ENCODE peak calls at places on chromosomes 16 and 17, in five cellular contexts. One of them, this sample, is unnamed.

GRCh38 chr16:1331712-1332617 is 1.5 kb upstream of the BAIAP3 start:
- DNase-seq in mesenchymal stem cell: peak
- DNase-seq in neuronal stem cell: no peak
- DNase-seq in trophoblast cell: peak
- DNase-seq in H9: peak
- DNase-seq in this sample: peak

GRCh38 chr16:48369765-48370164 is 15.4 kb downstream of the SIAH1 start:
- DNase-seq in trophoblast cell: no peak
- DNase-seq in H9: no peak
- DNase-seq in neuronal stem cell: no peak
- DNase-seq in mesenchymal stem cell: no peak
- DNase-seq in this sample: no peak

GRCh38 chr16:73010150-73010676 is 37.7 kb downstream of the ZFHX3 start:
- DNase-seq in neuronal stem cell: no peak
- DNase-seq in trophoblast cell: no peak
- DNase-seq in H9: no peak
- DNase-seq in mesenchymal stem cell: no peak
- DNase-seq in this sample: no peak

GRCh38 chr17:50146230-50146926 is 4.1 kb downstream of the PPP1R9B start:
- DNase-seq in H9: no peak
- DNase-seq in neuronal stem cell: no peak
- DNase-seq in trophoblast cell: no peak
- DNase-seq in mesenchymal stem cell: no peak
- DNase-seq in this sample: no peak

GRCh38 chr16:67504190-67505021 is 21.1 kb upstream of the AGRP start:
- DNase-seq in trophoblast cell: no peak
- DNase-seq in H9: no peak
- DNase-seq in mesenchymal stem cell: no peak
- DNase-seq in neuronal stem cell: no peak
- DNase-seq in this sample: no peak

GRCh38 chr17:59763861-59764260 is 56.4 kb downstream of the VMP1 start:
- DNase-seq in H9: no peak
- DNase-seq in mesenchymal stem cell: peak
- DNase-seq in neuronal stem cell: no peak
- DNase-seq in trophoblast cell: no peak
- DNase-seq in this sample: no peak

GRCh38 chr16:56983211-56983751 is 6.1 kb upstream of the NLRC5 start:
- DNase-seq in neuronal stem cell: no peak
- DNase-seq in mesenchymal stem cell: no peak
- DNase-seq in H9: no peak
- DNase-seq in trophoblast cell: no peak
- DNase-seq in this sample: no peak

GRCh38 chr16:69412287-69412686 is 12.1 kb upstream of the CYB5B start:
- DNase-seq in neuronal stem cell: no peak
- DNase-seq in trophoblast cell: no peak
- DNase-seq in H9: no peak
- DNase-seq in mesenchymal stem cell: no peak
- DNase-seq in this sample: no peak

GRCh38 chr17:68161644-68162428 is 86.0 kb upstream of the AMZ2 start:
- DNase-seq in neuronal stem cell: no peak
- DNase-seq in trophoblast cell: no peak
- DNase-seq in mesenchymal stem cell: no peak
- DNase-seq in H9: no peak
- DNase-seq in this sample: no peak

GRCh38 chr16:10552998-10553491 is 27.4 kb downstream of the EMP2 start:
- DNase-seq in H9: peak
- DNase-seq in mesenchymal stem cell: no peak
- DNase-seq in neuronal stem cell: no peak
- DNase-seq in trophoblast cell: peak
- DNase-seq in this sample: no peak

GRCh38 chr17:73644145-73645049 is at the start of gene SDK2:
- DNase-seq in H9: no peak
- DNase-seq in neuronal stem cell: peak
- DNase-seq in trophoblast cell: no peak
- DNase-seq in mesenchymal stem cell: peak
- DNase-seq in this sample: peak

GRCh38 chr16:270381-271255 is 5.1 kb downstream of the RGS11 start:
- DNase-seq in neuronal stem cell: no peak
- DNase-seq in mesenchymal stem cell: no peak
- DNase-seq in trophoblast cell: no peak
- DNase-seq in H9: peak
- DNase-seq in this sample: no peak

DNA sequence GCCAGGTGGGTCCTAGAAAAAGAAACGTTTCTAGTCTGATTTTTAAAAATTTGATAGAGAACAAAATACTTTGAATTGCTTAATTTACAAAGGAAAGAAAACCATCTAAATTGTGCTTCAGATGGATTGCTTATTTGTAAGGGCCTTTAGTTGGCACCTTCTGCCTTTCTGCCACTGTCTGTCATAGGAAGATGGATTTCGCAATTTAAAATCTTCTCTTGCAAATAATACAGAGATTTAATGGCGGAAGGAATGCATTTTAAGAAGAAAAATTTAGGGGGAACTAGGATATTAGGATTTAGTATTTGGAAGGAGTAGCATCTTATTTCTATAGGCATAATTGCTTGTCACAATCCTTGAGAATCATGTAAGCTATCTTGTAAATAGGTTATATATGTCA is 175.5 kb upstream of the RBL2 start:
- DNase-seq in neuronal stem cell: no peak
- DNase-seq in trophoblast cell: no peak
- DNase-seq in H9: no peak
- DNase-seq in mesenchymal stem cell: no peak
- DNase-seq in this sample: no peak
- H2BK12ac ChIP-seq in neuronal stem cell: no peak
- H2BK12ac ChIP-seq in trophoblast cell: no peak
- H2BK12ac ChIP-seq in H9: no peak
- H2BK12ac ChIP-seq in mesenchymal stem cell: no peak
- H2BK12ac ChIP-seq in this sample: no peak

GRCh38 chr17:17497845-17498520 is 1.8 kb upstream of the RASD1 start:
- DNase-seq in trophoblast cell: no peak
- DNase-seq in neuronal stem cell: no peak
- DNase-seq in mesenchymal stem cell: no peak
- DNase-seq in H9: peak
- DNase-seq in this sample: no peak
- H2BK12ac ChIP-seq in trophoblast cell: no peak
- H2BK12ac ChIP-seq in neuronal stem cell: peak
- H2BK12ac ChIP-seq in mesenchymal stem cell: no peak
- H2BK12ac ChIP-seq in H9: no peak
- H2BK12ac ChIP-seq in this sample: peak

GRCh38 chr17:43349142-43349541 is 49.7 kb upstream of the ARL4D start:
- DNase-seq in mesenchymal stem cell: no peak
- DNase-seq in H9: no peak
- DNase-seq in trophoblast cell: no peak
- DNase-seq in neuronal stem cell: no peak
- DNase-seq in this sample: no peak
- H2BK12ac ChIP-seq in mesenchymal stem cell: no peak
- H2BK12ac ChIP-seq in H9: no peak
- H2BK12ac ChIP-seq in trophoblast cell: no peak
- H2BK12ac ChIP-seq in neuronal stem cell: no peak
- H2BK12ac ChIP-seq in this sample: no peak

DNA sequence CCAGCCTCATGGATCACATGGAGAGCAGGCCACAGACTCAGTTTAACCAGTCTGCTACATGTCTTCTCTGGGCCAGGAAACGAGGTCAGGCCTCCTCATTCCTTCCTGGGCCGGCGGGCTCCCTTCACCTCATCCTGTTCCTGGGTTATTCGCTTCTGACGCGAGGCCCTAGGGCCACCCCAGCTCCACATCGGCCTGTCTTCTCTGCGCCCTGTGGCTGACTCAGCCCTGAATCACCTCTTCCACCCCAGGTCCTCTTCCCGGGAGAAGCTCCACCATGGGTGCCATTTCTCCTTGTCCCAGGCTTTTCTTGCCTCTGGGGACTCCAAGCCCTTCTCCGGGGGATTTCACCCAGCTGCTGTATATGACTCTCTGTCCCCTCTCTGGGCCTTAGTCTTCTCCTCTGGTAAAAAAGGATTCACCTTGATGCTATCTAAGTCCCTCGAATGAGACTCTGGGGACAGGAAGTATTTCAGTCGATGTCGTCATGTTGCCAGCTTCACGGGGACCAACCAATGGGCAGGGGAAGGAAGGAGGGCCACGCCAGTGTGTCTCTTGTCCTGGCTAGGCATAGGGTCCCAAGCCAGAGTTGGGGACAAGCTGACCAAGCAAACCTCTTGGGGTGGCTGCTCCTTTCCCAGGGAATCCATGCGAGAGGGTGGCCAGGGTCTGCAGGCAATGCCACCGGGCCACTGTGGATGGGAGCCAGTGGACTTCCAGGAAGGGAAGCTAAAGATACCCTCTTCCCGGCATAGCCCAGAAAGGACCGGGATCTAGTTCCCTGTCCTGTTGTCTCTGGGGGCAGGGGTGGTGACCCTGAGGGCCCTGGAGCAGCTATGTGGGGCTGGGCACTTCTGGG is 58.7 kb downstream of the SOCS3 start:
- DNase-seq in mesenchymal stem cell: peak
- DNase-seq in neuronal stem cell: no peak
- DNase-seq in trophoblast cell: no peak
- DNase-seq in H9: no peak
- DNase-seq in this sample: no peak
- H2BK12ac ChIP-seq in mesenchymal stem cell: peak
- H2BK12ac ChIP-seq in neuronal stem cell: peak
- H2BK12ac ChIP-seq in trophoblast cell: no peak
- H2BK12ac ChIP-seq in H9: no peak
- H2BK12ac ChIP-seq in this sample: no peak

GRCh38 chr16:24135624-24136296 is 120.4 kb upstream of the CACNG3 start:
- DNase-seq in trophoblast cell: no peak
- DNase-seq in mesenchymal stem cell: no peak
- DNase-seq in neuronal stem cell: no peak
- DNase-seq in H9: peak
- DNase-seq in this sample: no peak
- H2BK12ac ChIP-seq in trophoblast cell: no peak
- H2BK12ac ChIP-seq in mesenchymal stem cell: no peak
- H2BK12ac ChIP-seq in neuronal stem cell: no peak
- H2BK12ac ChIP-seq in H9: no peak
- H2BK12ac ChIP-seq in this sample: peak

GRCh38 chr16:19406891-19407491 is 10.7 kb upstream of the TMC5 start:
- DNase-seq in trophoblast cell: no peak
- DNase-seq in mesenchymal stem cell: no peak
- DNase-seq in neuronal stem cell: no peak
- DNase-seq in H9: no peak
- DNase-seq in this sample: no peak
- H2BK12ac ChIP-seq in trophoblast cell: no peak
- H2BK12ac ChIP-seq in mesenchymal stem cell: no peak
- H2BK12ac ChIP-seq in neuronal stem cell: no peak
- H2BK12ac ChIP-seq in H9: no peak
- H2BK12ac ChIP-seq in this sample: no peak

GRCh38 chr17:43634681-43635125 is 27.0 kb downstream of the MEOX1 start:
- DNase-seq in trophoblast cell: no peak
- DNase-seq in neuronal stem cell: no peak
- DNase-seq in mesenchymal stem cell: peak
- DNase-seq in H9: no peak
- DNase-seq in this sample: no peak

GRCh38 chr17:43632231-43632630 is 29.5 kb downstream of the MEOX1 start:
- DNase-seq in trophoblast cell: no peak
- DNase-seq in H9: no peak
- DNase-seq in neuronal stem cell: no peak
- DNase-seq in mesenchymal stem cell: no peak
- DNase-seq in this sample: no peak

GRCh38 chr17:43641416-43641815 is 20.3 kb downstream of the MEOX1 start:
- DNase-seq in H9: no peak
- DNase-seq in neuronal stem cell: no peak
- DNase-seq in trophoblast cell: no peak
- DNase-seq in mesenchymal stem cell: no peak
- DNase-seq in this sample: no peak

GRCh38 chr17:43637563-43638323 is 24.0 kb downstream of the MEOX1 start:
- DNase-seq in mesenchymal stem cell: no peak
- DNase-seq in H9: no peak
- DNase-seq in trophoblast cell: no peak
- DNase-seq in neuronal stem cell: no peak
- DNase-seq in this sample: no peak

GRCh38 chr17:43636446-43636845 is 25.3 kb downstream of the MEOX1 start:
- DNase-seq in mesenchymal stem cell: no peak
- DNase-seq in trophoblast cell: no peak
- DNase-seq in H9: no peak
- DNase-seq in neuronal stem cell: no peak
- DNase-seq in this sample: no peak
- H2BK12ac ChIP-seq in mesenchymal stem cell: no peak
- H2BK12ac ChIP-seq in trophoblast cell: no peak
- H2BK12ac ChIP-seq in H9: no peak
- H2BK12ac ChIP-seq in neuronal stem cell: no peak
- H2BK12ac ChIP-seq in this sample: no peak

This sample was measured in H1.